ENCODE peak calls at places on chromosome 14, in five cellular contexts. One of them, this sample, is unnamed.

GRCh38 chr14:95835331-95835730 is 41.3 kb upstream of the TUNAR start:
- DNase-seq in GM12865: peak
- DNase-seq in CD8-positive, alpha-beta T cell: no peak
- DNase-seq in fibroblast of lung: peak
- DNase-seq in uterus: no peak
- DNase-seq in this sample: peak

GRCh38 chr14:54647378-54647777 is 80.5 kb downstream of the SAMD4A start:
- DNase-seq in GM12865: no peak
- DNase-seq in CD8-positive, alpha-beta T cell: no peak
- DNase-seq in fibroblast of lung: no peak
- DNase-seq in uterus: no peak
- DNase-seq in this sample: no peak

GRCh38 chr14:91413547-91414474 is 3.8 kb downstream of the CCDC88C start:
- DNase-seq in GM12865: no peak
- DNase-seq in CD8-positive, alpha-beta T cell: peak
- DNase-seq in fibroblast of lung: no peak
- DNase-seq in uterus: no peak
- DNase-seq in this sample: no peak

GRCh38 chr14:58501214-58501816 is 73.8 kb downstream of the KIAA0586 start:
- DNase-seq in GM12865: peak
- DNase-seq in CD8-positive, alpha-beta T cell: no peak
- DNase-seq in fibroblast of lung: peak
- DNase-seq in uterus: peak
- DNase-seq in this sample: peak

GRCh38 chr14:47485421-47485820 is 190.0 kb downstream of the MDGA2 start:
- DNase-seq in GM12865: no peak
- DNase-seq in CD8-positive, alpha-beta T cell: no peak
- DNase-seq in fibroblast of lung: no peak
- DNase-seq in uterus: no peak
- DNase-seq in this sample: no peak

GRCh38 chr14:50354527-50354926 is 42.2 kb downstream of the CDKL1 start:
- DNase-seq in GM12865: no peak
- DNase-seq in CD8-positive, alpha-beta T cell: no peak
- DNase-seq in fibroblast of lung: no peak
- DNase-seq in uterus: no peak
- DNase-seq in this sample: no peak

GRCh38 chr14:105460116-105460515 is 14.5 kb upstream of the CRIP2 start:
- DNase-seq in GM12865: no peak
- DNase-seq in CD8-positive, alpha-beta T cell: no peak
- DNase-seq in fibroblast of lung: no peak
- DNase-seq in uterus: no peak
- DNase-seq in this sample: no peak

GRCh38 chr14:70259420-70259819 is 70.7 kb upstream of the SLC8A3 start:
- DNase-seq in GM12865: no peak
- DNase-seq in CD8-positive, alpha-beta T cell: no peak
- DNase-seq in fibroblast of lung: no peak
- DNase-seq in uterus: no peak
- DNase-seq in this sample: no peak

GRCh38 chr14:75452324-75452723 is 24.5 kb downstream of the JDP2 start:
- DNase-seq in GM12865: no peak
- DNase-seq in CD8-positive, alpha-beta T cell: no peak
- DNase-seq in fibroblast of lung: no peak
- DNase-seq in uterus: no peak
- DNase-seq in this sample: no peak

GRCh38 chr14:55754871-55755270 is 174.9 kb downstream of the KTN1 start:
- DNase-seq in GM12865: no peak
- DNase-seq in CD8-positive, alpha-beta T cell: no peak
- DNase-seq in fibroblast of lung: no peak
- DNase-seq in uterus: no peak
- DNase-seq in this sample: no peak

GRCh38 chr14:20750194-20750593 is 4.5 kb downstream of the EDDM3A start:
- DNase-seq in GM12865: no peak
- DNase-seq in CD8-positive, alpha-beta T cell: no peak
- DNase-seq in fibroblast of lung: no peak
- DNase-seq in uterus: no peak
- DNase-seq in this sample: no peak

GRCh38 chr14:99995700-99996356 is 69.4 kb upstream of the EVL start:
- DNase-seq in GM12865: peak
- DNase-seq in CD8-positive, alpha-beta T cell: peak
- DNase-seq in fibroblast of lung: peak
- DNase-seq in uterus: peak
- DNase-seq in this sample: peak

GRCh38 chr14:52068741-52069616 is at the start of gene NID2:
- DNase-seq in GM12865: peak
- DNase-seq in CD8-positive, alpha-beta T cell: peak
- DNase-seq in fibroblast of lung: peak
- DNase-seq in uterus: peak
- DNase-seq in this sample: no peak
- H3K4me3 ChIP-seq in GM12865: peak
- H3K4me3 ChIP-seq in CD8-positive, alpha-beta T cell: peak
- H3K4me3 ChIP-seq in fibroblast of lung: peak
- H3K4me3 ChIP-seq in uterus: peak
- H3K4me3 ChIP-seq in this sample: peak

DNA sequence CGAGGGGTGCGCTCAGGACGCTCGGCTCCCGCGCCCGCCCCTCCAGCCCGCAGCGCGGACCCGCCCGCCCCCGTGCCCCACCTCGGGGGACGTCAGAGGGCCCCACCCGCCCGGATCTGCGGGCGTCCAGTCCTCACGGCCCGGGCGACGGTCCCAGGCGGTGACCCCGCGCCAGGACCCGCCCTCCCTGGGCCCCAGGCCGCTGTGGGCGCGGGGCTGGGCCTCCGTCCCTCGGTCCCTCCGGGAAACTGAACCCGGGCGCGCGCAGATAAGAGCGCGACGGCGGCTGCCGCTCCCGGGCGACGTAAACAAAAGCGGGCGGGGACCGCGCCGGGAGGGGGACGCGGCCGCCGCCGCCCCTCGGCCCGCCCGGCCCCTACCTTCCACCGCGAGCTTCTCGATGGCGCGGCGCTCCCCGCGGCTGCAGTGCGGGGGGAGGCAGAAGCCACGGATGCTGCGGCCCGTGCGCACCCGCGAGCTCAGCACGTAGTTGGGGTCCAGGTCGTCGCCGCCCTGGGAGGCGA is 1.1 kb downstream of the CKB start:
- DNase-seq in GM12865: no peak
- DNase-seq in CD8-positive, alpha-beta T cell: no peak
- DNase-seq in fibroblast of lung: no peak
- DNase-seq in uterus: no peak
- DNase-seq in this sample: no peak
- H3K4me3 ChIP-seq in GM12865: peak
- H3K4me3 ChIP-seq in CD8-positive, alpha-beta T cell: peak
- H3K4me3 ChIP-seq in fibroblast of lung: peak
- H3K4me3 ChIP-seq in uterus: peak
- H3K4me3 ChIP-seq in this sample: peak

GRCh38 chr14:61928300-61928699 is 166.1 kb downstream of the SNAPC1 start:
- DNase-seq in GM12865: no peak
- DNase-seq in CD8-positive, alpha-beta T cell: no peak
- DNase-seq in fibroblast of lung: no peak
- DNase-seq in uterus: no peak
- DNase-seq in this sample: no peak

GRCh38 chr14:61927521-61927920 is 165.3 kb downstream of the SNAPC1 start:
- DNase-seq in GM12865: no peak
- DNase-seq in CD8-positive, alpha-beta T cell: no peak
- DNase-seq in fibroblast of lung: peak
- DNase-seq in uterus: no peak
- DNase-seq in this sample: no peak

GRCh38 chr14:61927015-61927414 is 164.8 kb downstream of the SNAPC1 start:
- DNase-seq in GM12865: no peak
- DNase-seq in CD8-positive, alpha-beta T cell: no peak
- DNase-seq in fibroblast of lung: peak
- DNase-seq in uterus: no peak
- DNase-seq in this sample: no peak

GRCh38 chr14:61930101-61930857 is 168.1 kb downstream of the SNAPC1 start:
- DNase-seq in GM12865: no peak
- DNase-seq in CD8-positive, alpha-beta T cell: no peak
- DNase-seq in fibroblast of lung: no peak
- DNase-seq in uterus: no peak
- DNase-seq in this sample: no peak

GRCh38 chr14:61929651-61930050 is 167.4 kb downstream of the SNAPC1 start:
- DNase-seq in GM12865: no peak
- DNase-seq in CD8-positive, alpha-beta T cell: no peak
- DNase-seq in fibroblast of lung: no peak
- DNase-seq in uterus: no peak
- DNase-seq in this sample: no peak
- H3K4me3 ChIP-seq in GM12865: no peak
- H3K4me3 ChIP-seq in CD8-positive, alpha-beta T cell: no peak
- H3K4me3 ChIP-seq in fibroblast of lung: no peak
- H3K4me3 ChIP-seq in uterus: no peak
- H3K4me3 ChIP-seq in this sample: no peak

GRCh38 chr14:98498019-98498885 is 773.7 kb downstream of the BCL11B start:
- DNase-seq in GM12865: no peak
- DNase-seq in CD8-positive, alpha-beta T cell: no peak
- DNase-seq in fibroblast of lung: no peak
- DNase-seq in uterus: no peak
- DNase-seq in this sample: no peak

GRCh38 chr14:98501335-98501734 is 770.7 kb downstream of the BCL11B start:
- DNase-seq in GM12865: no peak
- DNase-seq in CD8-positive, alpha-beta T cell: no peak
- DNase-seq in fibroblast of lung: peak
- DNase-seq in uterus: no peak
- DNase-seq in this sample: no peak

GRCh38 chr14:98503086-98503815 is 768.7 kb downstream of the BCL11B start:
- DNase-seq in GM12865: no peak
- DNase-seq in CD8-positive, alpha-beta T cell: no peak
- DNase-seq in fibroblast of lung: no peak
- DNase-seq in uterus: no peak
- DNase-seq in this sample: no peak

GRCh38 chr14:98507269-98507668 is 764.7 kb downstream of the BCL11B start:
- DNase-seq in GM12865: no peak
- DNase-seq in CD8-positive, alpha-beta T cell: no peak
- DNase-seq in fibroblast of lung: peak
- DNase-seq in uterus: no peak
- DNase-seq in this sample: no peak

GRCh38 chr14:98501836-98502235 is 770.2 kb downstream of the BCL11B start:
- DNase-seq in GM12865: no peak
- DNase-seq in CD8-positive, alpha-beta T cell: no peak
- DNase-seq in fibroblast of lung: peak
- DNase-seq in uterus: no peak
- DNase-seq in this sample: no peak
- H3K4me3 ChIP-seq in GM12865: no peak
- H3K4me3 ChIP-seq in CD8-positive, alpha-beta T cell: no peak
- H3K4me3 ChIP-seq in fibroblast of lung: no peak
- H3K4me3 ChIP-seq in uterus: no peak
- H3K4me3 ChIP-seq in this sample: no peak

GRCh38 chr14:24117179-24117578 is 2.4 kb upstream of the NRL start:
- DNase-seq in GM12865: no peak
- DNase-seq in CD8-positive, alpha-beta T cell: no peak
- DNase-seq in fibroblast of lung: no peak
- DNase-seq in uterus: no peak
- DNase-seq in this sample: no peak
- H3K4me3 ChIP-seq in GM12865: no peak
- H3K4me3 ChIP-seq in CD8-positive, alpha-beta T cell: no peak
- H3K4me3 ChIP-seq in fibroblast of lung: no peak
- H3K4me3 ChIP-seq in uterus: no peak
- H3K4me3 ChIP-seq in this sample: no peak

GRCh38 chr14:66920196-66920595 is 269.0 kb upstream of the GARIN2 start:
- DNase-seq in GM12865: no peak
- DNase-seq in CD8-positive, alpha-beta T cell: no peak
- DNase-seq in fibroblast of lung: no peak
- DNase-seq in uterus: no peak
- DNase-seq in this sample: no peak

GRCh38 chr14:66918527-66918926 is 270.7 kb upstream of the GARIN2 start:
- DNase-seq in GM12865: no peak
- DNase-seq in CD8-positive, alpha-beta T cell: no peak
- DNase-seq in fibroblast of lung: no peak
- DNase-seq in uterus: no peak
- DNase-seq in this sample: no peak

DNA sequence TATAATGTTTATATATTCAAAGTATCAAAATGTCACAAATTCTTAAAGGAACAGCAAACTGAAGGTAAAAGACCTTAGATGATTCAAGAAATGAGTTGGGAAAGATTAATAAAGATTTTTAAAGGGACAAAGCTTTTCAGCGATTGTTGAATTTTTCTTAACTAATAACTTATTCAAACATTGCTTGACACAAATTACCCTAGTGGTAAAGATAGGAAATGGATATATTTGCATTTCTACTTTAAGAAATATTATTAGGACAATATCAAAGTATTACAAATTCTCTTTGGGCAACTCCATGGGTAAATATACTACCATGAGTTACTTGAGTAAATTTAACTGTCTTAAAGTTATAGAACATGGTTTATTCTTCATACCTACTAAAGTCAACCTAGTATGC is 266.0 kb upstream of the GARIN2 start:
- DNase-seq in GM12865: no peak
- DNase-seq in CD8-positive, alpha-beta T cell: no peak
- DNase-seq in fibroblast of lung: no peak
- DNase-seq in uterus: no peak
- DNase-seq in this sample: no peak
- H3K4me3 ChIP-seq in GM12865: no peak
- H3K4me3 ChIP-seq in CD8-positive, alpha-beta T cell: no peak
- H3K4me3 ChIP-seq in fibroblast of lung: no peak
- H3K4me3 ChIP-seq in uterus: no peak
- H3K4me3 ChIP-seq in this sample: no peak